ENCODE peak calls at places on chromosomes 16 and 17, in five cellular contexts. One of them, this sample, is unnamed.
A peak's percentile ranks its signal among the peaks of the same experiment; 100 is the strongest.

GRCh38 chr17:76707985-76708807 is 2.6 kb downstream of the MXRA7 start:
- DNase-seq in A549: no peak
- DNase-seq in lower leg skin: no peak
- DNase-seq in transverse colon: no peak
- DNase-seq in heart left ventricle: no peak
- DNase-seq in this sample: no peak

GRCh38 chr17:30221346-30221745 is 14.2 kb downstream of the SLC6A4 start:
- DNase-seq in transverse colon: no peak
- DNase-seq in A549: no peak
- DNase-seq in heart left ventricle: no peak
- DNase-seq in lower leg skin: no peak
- DNase-seq in this sample: no peak

GRCh38 chr16:72120026-72120425 is 26.4 kb downstream of the DHX38 start:
- DNase-seq in transverse colon: no peak
- DNase-seq in lower leg skin: no peak
- DNase-seq in A549: no peak
- DNase-seq in heart left ventricle: no peak
- DNase-seq in this sample: no peak

GRCh38 chr17:79779661-79780365 is 1.9 kb downstream of the CBX2 start:
- DNase-seq in lower leg skin: no peak
- DNase-seq in heart left ventricle: no peak
- DNase-seq in transverse colon: no peak
- DNase-seq in A549: no peak
- DNase-seq in this sample: no peak

GRCh38 chr17:30477758-30478115 is 529 bp downstream of the GOSR1 start:
- DNase-seq in heart left ventricle: no peak
- DNase-seq in transverse colon: no peak
- DNase-seq in A549: peak; percentile 41
- DNase-seq in lower leg skin: no peak
- DNase-seq in this sample: no peak

GRCh38 chr16:12518238-12519004 is 285.3 kb downstream of the CPPED1 start:
- DNase-seq in A549: no peak
- DNase-seq in transverse colon: no peak
- DNase-seq in lower leg skin: no peak
- DNase-seq in heart left ventricle: no peak
- DNase-seq in this sample: no peak

GRCh38 chr16:50207652-50208051 is 54.5 kb downstream of the TENT4B start:
- DNase-seq in heart left ventricle: no peak
- DNase-seq in A549: no peak
- DNase-seq in transverse colon: no peak
- DNase-seq in lower leg skin: no peak
- DNase-seq in this sample: no peak

GRCh38 chr17:36469733-36470132 is 16.7 kb upstream of the ZNHIT3 start:
- DNase-seq in heart left ventricle: no peak
- DNase-seq in transverse colon: no peak
- DNase-seq in A549: no peak
- DNase-seq in lower leg skin: no peak
- DNase-seq in this sample: no peak

GRCh38 chr17:3920940-3921852 is 4.9 kb upstream of the P2RX1 start:
- DNase-seq in lower leg skin: no peak
- DNase-seq in transverse colon: no peak
- DNase-seq in heart left ventricle: no peak
- DNase-seq in A549: no peak
- DNase-seq in this sample: no peak

GRCh38 chr16:80974649-80975376 is 31.9 kb downstream of the CMC2 start:
- DNase-seq in lower leg skin: no peak
- DNase-seq in transverse colon: no peak
- DNase-seq in A549: no peak
- DNase-seq in heart left ventricle: no peak
- DNase-seq in this sample: no peak

GRCh38 chr16:50248845-50249244 is 17.5 kb upstream of the ADCY7 start:
- DNase-seq in heart left ventricle: no peak
- DNase-seq in A549: no peak
- DNase-seq in transverse colon: no peak
- DNase-seq in lower leg skin: no peak
- DNase-seq in this sample: no peak

GRCh38 chr17:2510559-2510958 is 1.1 kb downstream of the METTL16 start:
- DNase-seq in lower leg skin: no peak
- DNase-seq in transverse colon: no peak
- DNase-seq in heart left ventricle: no peak
- DNase-seq in A549: no peak
- DNase-seq in this sample: peak; percentile 20

GRCh38 chr16:27761816-27762215 is 211.9 kb downstream of the KATNIP start:
- DNase-seq in A549: no peak
- DNase-seq in heart left ventricle: no peak
- DNase-seq in lower leg skin: no peak
- DNase-seq in transverse colon: no peak
- DNase-seq in this sample: no peak

GRCh38 chr17:35242158-35242804 is 591 bp upstream of the SLFN5 start:
- DNase-seq in transverse colon: peak; percentile 85
- DNase-seq in lower leg skin: peak; percentile 55
- DNase-seq in heart left ventricle: peak; percentile 58
- DNase-seq in A549: peak; percentile 94
- DNase-seq in this sample: peak; percentile 66

GRCh38 chr16:11635679-11636171 is 32.5 kb upstream of the SNN start:
- DNase-seq in A549: no peak
- DNase-seq in heart left ventricle: no peak
- DNase-seq in lower leg skin: no peak
- DNase-seq in transverse colon: no peak
- DNase-seq in this sample: no peak

GRCh38 chr16:77288222-77288621 is 89.0 kb downstream of the SYCE1L start:
- DNase-seq in lower leg skin: no peak
- DNase-seq in transverse colon: no peak
- DNase-seq in A549: no peak
- DNase-seq in heart left ventricle: no peak
- DNase-seq in this sample: no peak

GRCh38 chr17:4072487-4073157 is 70.2 kb downstream of the ZZEF1 start:
- DNase-seq in heart left ventricle: no peak
- DNase-seq in transverse colon: no peak
- DNase-seq in A549: no peak
- DNase-seq in lower leg skin: no peak
- DNase-seq in this sample: no peak

GRCh38 chr17:34420900-34421299 is 57.9 kb upstream of the CCL1 start:
- DNase-seq in lower leg skin: no peak
- DNase-seq in A549: no peak
- DNase-seq in transverse colon: no peak
- DNase-seq in heart left ventricle: no peak
- DNase-seq in this sample: peak; percentile 37

GRCh38 chr17:81509048-81509686 is 3.4 kb downstream of the ACTG1 start:
- DNase-seq in lower leg skin: no peak
- DNase-seq in transverse colon: peak; percentile 48
- DNase-seq in A549: no peak
- DNase-seq in heart left ventricle: no peak
- DNase-seq in this sample: no peak

GRCh38 chr16:1290860-1291575 is 18.4 kb upstream of the UBE2I start:
- DNase-seq in lower leg skin: no peak
- DNase-seq in transverse colon: no peak
- DNase-seq in heart left ventricle: no peak
- DNase-seq in A549: no peak
- DNase-seq in this sample: no peak

GRCh38 chr16:26651464-26651863 is 415.3 kb upstream of the C16orf82 start:
- DNase-seq in heart left ventricle: no peak
- DNase-seq in lower leg skin: no peak
- DNase-seq in transverse colon: no peak
- DNase-seq in A549: no peak
- DNase-seq in this sample: no peak

GRCh38 chr16:3112058-3112880 is at the start of gene ZNF205:
- DNase-seq in heart left ventricle: peak; percentile 84
- DNase-seq in lower leg skin: peak; percentile 64
- DNase-seq in A549: peak; percentile 94
- DNase-seq in transverse colon: peak; percentile 85
- DNase-seq in this sample: peak; percentile 29

GRCh38 chr17:43880420-43880991 is 26.8 kb downstream of the MPP2 start:
- DNase-seq in lower leg skin: no peak
- DNase-seq in A549: peak; percentile 94
- DNase-seq in transverse colon: peak; percentile 66
- DNase-seq in heart left ventricle: no peak
- DNase-seq in this sample: peak; percentile 31

GRCh38 chr16:75580-76501 is 2.2 kb upstream of the MPG start:
- DNase-seq in lower leg skin: peak; percentile 82
- DNase-seq in transverse colon: peak; percentile 71
- DNase-seq in A549: no peak
- DNase-seq in heart left ventricle: peak; percentile 80
- DNase-seq in this sample: no peak

GRCh38 chr16:62036101-62036806 is at the start of gene CDH8:
- DNase-seq in lower leg skin: no peak
- DNase-seq in heart left ventricle: no peak
- DNase-seq in transverse colon: no peak
- DNase-seq in A549: no peak
- DNase-seq in this sample: no peak

GRCh38 chr17:2974347-2974746 is 89.1 kb downstream of the OR1D5 start:
- DNase-seq in A549: no peak
- DNase-seq in heart left ventricle: no peak
- DNase-seq in transverse colon: no peak
- DNase-seq in lower leg skin: no peak
- DNase-seq in this sample: no peak

GRCh38 chr16:9763505-9763904 is 418.7 kb downstream of the GRIN2A start:
- DNase-seq in A549: no peak
- DNase-seq in lower leg skin: no peak
- DNase-seq in heart left ventricle: no peak
- DNase-seq in transverse colon: no peak
- DNase-seq in this sample: no peak

GRCh38 chr17:13786000-13786598 is 184.4 kb upstream of the HS3ST3A1 start:
- DNase-seq in A549: no peak
- DNase-seq in transverse colon: no peak
- DNase-seq in heart left ventricle: no peak
- DNase-seq in lower leg skin: no peak
- DNase-seq in this sample: no peak

GRCh38 chr16:28865289-28865688 is 1.6 kb downstream of the SH2B1 start:
- DNase-seq in transverse colon: no peak
- DNase-seq in heart left ventricle: no peak
- DNase-seq in lower leg skin: no peak
- DNase-seq in A549: no peak
- DNase-seq in this sample: no peak

GRCh38 chr17:55275894-55276804 is 11.4 kb downstream of the HLF start:
- DNase-seq in lower leg skin: peak; percentile 69
- DNase-seq in transverse colon: no peak
- DNase-seq in heart left ventricle: no peak
- DNase-seq in A549: no peak
- DNase-seq in this sample: no peak

GRCh38 chr16:24253192-24253591 is 2.9 kb upstream of the CACNG3 start:
- DNase-seq in transverse colon: peak; percentile 10
- DNase-seq in heart left ventricle: no peak
- DNase-seq in lower leg skin: no peak
- DNase-seq in A549: peak; percentile 45
- DNase-seq in this sample: peak; percentile 72

GRCh38 chr16:1538804-1539520 is 5.5 kb downstream of the TMEM204 start:
- DNase-seq in lower leg skin: no peak
- DNase-seq in A549: no peak
- DNase-seq in transverse colon: no peak
- DNase-seq in heart left ventricle: no peak
- DNase-seq in this sample: no peak

GRCh38 chr17:35931794-35932419 is 1.3 kb upstream of the RDM1 start:
- DNase-seq in heart left ventricle: no peak
- DNase-seq in A549: no peak
- DNase-seq in transverse colon: no peak
- DNase-seq in lower leg skin: no peak
- DNase-seq in this sample: no peak

DNA sequence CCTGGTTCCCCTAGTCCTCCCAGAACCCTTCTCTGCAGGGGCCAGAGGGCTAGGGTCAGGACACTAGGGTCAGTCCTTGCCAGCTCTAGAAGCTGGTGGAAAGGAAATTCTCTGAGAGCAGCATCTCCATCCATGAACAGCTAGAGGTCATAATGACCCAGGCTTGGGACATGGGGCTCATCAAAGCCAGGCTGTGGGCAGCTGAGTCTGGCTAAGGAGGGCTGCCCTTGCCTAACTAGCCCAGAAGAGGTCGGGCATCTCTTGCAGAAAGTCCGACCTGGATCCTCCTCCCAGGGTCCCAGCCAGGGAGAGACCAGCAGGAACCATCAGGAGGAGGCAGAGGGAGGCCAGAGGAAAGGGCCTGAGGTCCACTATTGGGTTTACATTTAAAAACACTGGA is 4.3 kb downstream of the MPO start:
- DNase-seq in heart left ventricle: no peak
- DNase-seq in lower leg skin: no peak
- DNase-seq in A549: no peak
- DNase-seq in transverse colon: no peak
- DNase-seq in this sample: no peak
- TF ChIP-seq POLR2A in heart left ventricle: no peak
- TF ChIP-seq POLR2A in lower leg skin: no peak
- TF ChIP-seq POLR2A in A549: no peak
- TF ChIP-seq POLR2A in transverse colon: no peak
- TF ChIP-seq POLR2A in this sample: no peak

GRCh38 chr16:17270683-17271109 is 200.1 kb downstream of the XYLT1 start:
- DNase-seq in lower leg skin: no peak
- DNase-seq in A549: no peak
- DNase-seq in transverse colon: peak; percentile 50
- DNase-seq in heart left ventricle: no peak
- DNase-seq in this sample: no peak
- TF ChIP-seq POLR2A in lower leg skin: no peak
- TF ChIP-seq POLR2A in A549: no peak
- TF ChIP-seq POLR2A in transverse colon: peak; percentile 33
- TF ChIP-seq POLR2A in heart left ventricle: no peak
- TF ChIP-seq POLR2A in this sample: no peak

DNA sequence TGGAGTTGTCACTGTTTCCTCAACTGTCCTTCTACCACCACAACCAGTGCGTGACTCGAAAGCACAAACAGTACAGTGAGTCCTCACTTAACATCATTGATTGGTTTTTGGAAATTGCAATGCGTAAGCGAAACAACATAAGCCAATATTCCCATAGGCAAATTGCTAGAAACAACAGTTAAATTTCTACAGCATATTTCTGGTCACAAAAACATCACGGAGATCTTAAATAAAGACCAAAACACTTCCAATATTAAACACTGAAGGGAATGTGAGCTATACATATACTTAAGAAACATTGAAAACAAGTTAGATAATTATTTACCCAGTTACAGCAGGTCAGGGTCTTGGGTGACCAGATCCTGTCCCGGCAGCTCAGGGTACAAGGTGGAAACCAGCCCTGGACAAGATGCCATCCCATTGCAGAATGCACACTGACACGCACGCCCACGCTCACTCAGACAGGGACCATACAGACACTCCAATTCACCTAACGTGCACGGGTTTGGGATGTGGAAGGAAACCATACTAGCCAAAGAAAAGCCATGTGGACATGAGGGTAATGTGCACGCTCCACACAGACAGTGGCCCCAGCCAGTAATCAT is 4.7 kb downstream of the SLC13A5 start:
- DNase-seq in lower leg skin: no peak
- DNase-seq in transverse colon: no peak
- DNase-seq in A549: no peak
- DNase-seq in heart left ventricle: no peak
- DNase-seq in this sample: no peak
- TF ChIP-seq POLR2A in lower leg skin: no peak
- TF ChIP-seq POLR2A in transverse colon: no peak
- TF ChIP-seq POLR2A in A549: no peak
- TF ChIP-seq POLR2A in heart left ventricle: no peak
- TF ChIP-seq POLR2A in this sample: no peak

DNA sequence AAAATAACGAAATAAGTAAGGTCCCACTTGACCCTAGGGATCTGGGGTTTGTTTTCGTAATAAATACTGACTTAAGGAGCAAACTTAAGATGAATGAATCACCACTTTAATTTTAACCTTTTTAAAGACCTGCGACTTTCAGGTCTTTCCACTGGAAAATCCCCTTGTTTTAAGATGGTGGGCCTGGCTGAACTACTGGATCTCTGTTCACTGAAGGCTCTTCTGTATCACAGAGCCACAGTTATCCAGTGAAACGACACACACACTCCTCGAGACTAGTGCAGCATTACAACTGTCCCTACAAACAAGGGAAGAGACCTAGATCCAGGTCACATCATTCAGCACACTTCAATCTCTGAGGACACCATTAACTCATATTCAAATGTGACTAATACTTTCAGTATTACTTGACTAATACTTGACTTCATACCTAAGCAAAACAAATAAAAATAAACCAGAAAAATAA is 299.0 kb downstream of the CEP112 start:
- DNase-seq in transverse colon: no peak
- DNase-seq in A549: no peak
- DNase-seq in lower leg skin: no peak
- DNase-seq in heart left ventricle: no peak
- DNase-seq in this sample: no peak
- TF ChIP-seq POLR2A in transverse colon: no peak
- TF ChIP-seq POLR2A in A549: no peak
- TF ChIP-seq POLR2A in lower leg skin: no peak
- TF ChIP-seq POLR2A in heart left ventricle: no peak
- TF ChIP-seq POLR2A in this sample: no peak

This sample was measured in erythroblast.